ENCODE peak calls at places on chromosomes 2 and 18, in ten cellular contexts. Q is A673; Y is dorsolateral prefrontal cortex; R is brain microvascular endothelial cell; V is ovary; P is tibial nerve; E is osteoblast; U is upper lobe of right lung; O is CD4-positive, alpha-beta T cell; M is SK-N-MC. C is an unnamed sample.

GRCh38 chr2:3169106-3169870 is 208.3 kb downstream of the EIPR1 start:
- DNase-seq in Q (no peak), Y (no peak), R (peak; percentile 51), V (no peak), P (no peak), E (peak; percentile 89), U (peak; percentile 29), O (no peak), M (no peak), C (no peak)

GRCh38 chr2:7803515-7803914 is 878.3 kb upstream of the ID2 start:
- DNase-seq in Q (no peak), Y (no peak), R (no peak), V (no peak), P (no peak), E (peak; percentile 55), U (no peak), O (no peak), M (no peak), C (no peak)

GRCh38 chr2:148971547-148971946 is 67.0 kb upstream of the LYPD6B start:
- DNase-seq in Q (no peak), Y (no peak), R (no peak), V (no peak), P (no peak), E (no peak), U (no peak), O (no peak), M (no peak), C (no peak)

GRCh38 chr18:53018791-53019190 is 678.8 kb downstream of the DCC start:
- DNase-seq in Q (peak; percentile 21), Y (no peak), R (no peak), V (no peak), P (no peak), E (no peak), U (no peak), O (no peak), M (peak; percentile 8), C (peak; percentile 26)

GRCh38 chr2:237024255-237024654 is 61.4 kb upstream of the COPS8 start:
- DNase-seq in Q (no peak), Y (no peak), R (no peak), V (no peak), P (no peak), E (no peak), U (no peak), O (no peak), M (no peak), C (no peak)

GRCh38 chr2:8094571-8094970 is 587.3 kb upstream of the ID2 start:
- DNase-seq in Q (no peak), Y (peak; percentile 49), R (no peak), V (no peak), P (no peak), E (no peak), U (no peak), O (no peak), M (no peak), C (no peak)

GRCh38 chr2:188360485-188361263 is 69.0 kb downstream of the GULP1 start:
- DNase-seq in Q (no peak), Y (no peak), R (no peak), V (no peak), P (no peak), E (no peak), U (no peak), O (no peak), M (no peak), C (no peak)

GRCh38 chr18:49018553-49018943 is 67.8 kb upstream of the SMAD7 start:
- DNase-seq in Q (no peak), Y (peak; percentile 29), R (no peak), V (peak; percentile 6), P (no peak), E (no peak), U (no peak), O (no peak), M (no peak), C (no peak)

DNA sequence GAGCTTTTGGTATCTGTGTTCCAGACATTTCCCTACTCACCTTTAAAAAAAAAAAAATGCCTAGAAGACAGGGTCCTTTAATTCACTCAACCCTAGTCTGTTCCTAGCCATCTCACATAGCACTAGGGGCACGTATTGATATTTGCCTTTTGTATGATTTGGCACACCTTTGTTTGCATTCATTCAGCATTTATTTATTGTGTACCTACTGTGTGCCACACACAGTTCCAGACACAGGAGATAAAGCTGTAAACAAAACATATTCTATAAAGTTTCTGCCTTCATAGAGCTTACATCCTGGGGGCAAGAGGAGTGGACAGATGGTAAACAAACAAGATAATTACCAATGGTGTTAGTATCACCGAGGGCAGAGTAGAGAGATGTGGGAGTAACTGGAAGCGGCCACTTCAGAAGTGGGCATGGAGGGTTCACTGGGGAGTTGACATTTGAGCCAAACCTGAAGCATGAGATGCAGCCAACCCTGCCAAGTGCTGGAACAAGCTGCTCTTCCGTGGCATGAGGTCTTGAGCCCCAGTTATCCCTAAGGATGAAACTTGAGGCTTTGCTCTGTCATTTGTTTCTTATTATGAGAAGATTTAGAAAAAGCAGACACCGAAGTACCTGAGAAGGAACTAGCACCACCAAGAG is 18.2 kb downstream of the MAPRE2 start:
- DNase-seq in Q (no peak), Y (no peak), R (no peak), V (no peak), P (no peak), E (no peak), U (no peak), O (no peak), M (no peak), C (no peak)
- H3K27ac ChIP-seq in Q (no peak overlapping the region), Y (no peak overlapping the region), R (no peak overlapping the region), V (no peak overlapping the region), P (no peak overlapping the region), E (no peak overlapping the region), U (no peak overlapping the region), O (no peak overlapping the region), M (no peak overlapping the region), C (no peak overlapping the region)

GRCh38 chr18:79405019-79405780 is 9.5 kb downstream of the NFATC1 start:
- DNase-seq in Q (no peak), Y (peak; percentile 21), R (no peak), V (no peak), P (no peak), E (no peak), U (peak; percentile 48), O (no peak), M (no peak), C (no peak)

GRCh38 chr18:79404567-79404910 is 8.8 kb downstream of the NFATC1 start:
- DNase-seq in Q (no peak), Y (peak; percentile 29), R (no peak), V (no peak), P (no peak), E (peak; percentile 83), U (peak; percentile 36), O (no peak), M (no peak), C (no peak)

GRCh38 chr18:79405781-79406575 is 10.2 kb downstream of the NFATC1 start:
- DNase-seq in Q (no peak), Y (peak; percentile 46), R (no peak), V (no peak), P (peak; percentile 65), E (no peak), U (peak; percentile 85), O (peak; percentile 89), M (no peak), C (no peak)

GRCh38 chr18:79409313-79409712 is 13.6 kb downstream of the NFATC1 start:
- DNase-seq in Q (no peak), Y (no peak), R (no peak), V (no peak), P (no peak), E (no peak), U (no peak), O (no peak), M (no peak), C (no peak)

GRCh38 chr18:79406708-79407107 is 11.0 kb downstream of the NFATC1 start:
- DNase-seq in Q (no peak), Y (no peak), R (no peak), V (no peak), P (no peak), E (no peak), U (peak; percentile 58), O (no peak), M (no peak), C (no peak)
- H3K27ac ChIP-seq in Q (no peak overlapping the region), Y (peak overlapping the region; percentile 69), R (no peak overlapping the region), V (no peak overlapping the region), P (peak overlapping the region; percentile 94), E (no peak overlapping the region), U (peak overlapping the region; percentile 75), O (peak overlapping the region; percentile 92), M (no peak overlapping the region), C (no peak overlapping the region)

GRCh38 chr2:98702127-98702802 is 28.7 kb downstream of the MGAT4A start:
- DNase-seq in Q (no peak), Y (peak; percentile 53), R (no peak), V (no peak), P (no peak), E (no peak), U (no peak), O (no peak), M (no peak), C (peak; percentile 73)

GRCh38 chr2:98702896-98703620 is 27.9 kb downstream of the MGAT4A start:
- DNase-seq in Q (peak; percentile 28), Y (no peak), R (no peak), V (no peak), P (no peak), E (peak; percentile 77), U (no peak), O (no peak), M (peak; percentile 76), C (peak; percentile 16)

GRCh38 chr2:98704499-98705332 is 26.2 kb downstream of the MGAT4A start:
- DNase-seq in Q (no peak), Y (no peak), R (no peak), V (no peak), P (no peak), E (no peak), U (no peak), O (no peak), M (no peak), C (peak; percentile 64)

GRCh38 chr2:98705333-98705617 is 25.7 kb downstream of the MGAT4A start:
- DNase-seq in Q (no peak), Y (no peak), R (no peak), V (no peak), P (no peak), E (no peak), U (no peak), O (no peak), M (no peak), C (no peak)

DNA sequence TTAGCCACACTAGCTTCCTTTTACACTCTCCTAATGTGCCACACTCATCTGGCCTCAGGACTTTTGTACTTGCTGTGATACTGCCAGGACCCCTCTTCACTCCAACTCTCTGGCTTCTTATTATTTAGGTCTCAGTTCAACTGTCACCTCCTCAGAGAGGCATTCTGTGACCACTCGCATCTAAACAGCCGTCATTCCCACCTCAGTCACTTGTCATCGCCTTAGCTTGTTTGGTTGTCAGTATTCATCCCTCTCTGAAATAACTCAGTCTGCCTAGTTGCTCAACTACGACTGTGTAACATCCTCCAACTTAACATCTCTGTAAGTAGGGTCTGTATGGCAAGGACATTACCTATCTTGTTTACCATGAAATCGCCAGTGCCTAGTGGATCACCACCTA is 27.2 kb downstream of the MGAT4A start:
- DNase-seq in Q (no peak), Y (no peak), R (no peak), V (no peak), P (no peak), E (no peak), U (no peak), O (no peak), M (no peak), C (no peak)
- H3K27ac ChIP-seq in Q (no peak overlapping the region), Y (no peak overlapping the region), R (no peak overlapping the region), V (no peak overlapping the region), P (no peak overlapping the region), E (no peak overlapping the region), U (no peak overlapping the region), O (peak overlapping the region; percentile 36), M (peak overlapping the region; percentile 97), C (peak overlapping the region; percentile 58)

DNA sequence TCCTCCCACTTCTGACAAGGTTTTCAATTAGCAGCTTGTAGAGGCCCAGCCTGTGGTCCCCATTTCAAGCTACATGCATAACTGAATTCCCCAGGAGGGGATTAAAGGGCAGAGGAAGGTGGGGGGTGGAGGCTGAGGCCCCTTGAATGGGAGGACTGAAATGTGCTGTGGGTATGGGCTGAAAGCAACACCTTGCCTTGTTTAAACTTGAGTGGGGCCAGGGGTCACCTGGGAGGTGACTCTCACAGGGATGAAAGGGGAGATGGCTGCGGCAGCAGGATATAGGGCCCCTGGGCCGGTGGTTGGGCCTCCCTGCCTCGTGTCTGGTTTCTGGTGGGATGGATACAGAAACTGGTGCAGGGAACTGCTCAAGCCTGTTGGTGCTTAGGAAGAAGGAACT is 225.9 kb upstream of the SPRED2 start:
- DNase-seq in Q (no peak), Y (no peak), R (no peak), V (no peak), P (no peak), E (no peak), U (no peak), O (no peak), M (no peak), C (no peak)
- H3K27ac ChIP-seq in Q (no peak overlapping the region), Y (no peak overlapping the region), R (no peak overlapping the region), V (no peak overlapping the region), P (no peak overlapping the region), E (no peak overlapping the region), U (no peak overlapping the region), O (no peak overlapping the region), M (no peak overlapping the region), C (no peak overlapping the region)